ENCODE peak calls at places on chromosomes 5 and 9, in ten cellular contexts. R, G, O, L, Z, C, M, H, P and Q are unnamed samples.
A peak's percentile ranks its signal among the peaks of the same experiment; 100 is the strongest.

GRCh38 chr5:59640411-59640810 is 253.1 kb downstream of the PDE4D start:
- DNase-seq in R (no peak), P (peak; percentile 11), M (no peak), H (no peak), G (no peak), C (peak; percentile 28), Z (no peak), L (no peak), O (no peak), Q (no peak)

GRCh38 chr9:125683486-125683885 is 23.5 kb downstream of the MAPKAP1 start:
- DNase-seq in C (no peak), G (no peak), Z (peak; percentile 57), P (no peak), R (no peak), H (no peak), M (no peak), L (no peak), O (no peak), Q (no peak)

GRCh38 chr9:71760901-71761300 is 7.4 kb downstream of the CEMIP2 start:
- DNase-seq in L (no peak), P (peak; percentile 52), M (no peak), C (peak; percentile 47), H (no peak), G (no peak), O (no peak), R (no peak), Z (no peak), Q (no peak)

GRCh38 chr5:34452170-34452828 is 203.8 kb upstream of the RAI14 start:
- DNase-seq in R (no peak), Z (peak; percentile 21), G (no peak), P (peak; percentile 58), M (peak; percentile 29), L (no peak), H (peak; percentile 67), C (no peak), O (no peak), Q (no peak)

GRCh38 chr5:133336121-133336968 is 276.0 kb downstream of the FSTL4 start:
- DNase-seq in P (no peak), L (no peak), C (no peak), R (no peak), M (no peak), H (no peak), O (no peak), Z (no peak), G (no peak), Q (no peak)

GRCh38 chr5:32679218-32679617 is 31.9 kb upstream of the NPR3 start:
- DNase-seq in Z (no peak), C (no peak), H (no peak), M (peak; percentile 24), L (no peak), G (no peak), R (no peak), P (no peak), O (no peak), Q (no peak)

GRCh38 chr5:135864503-135865443 is 30.3 kb downstream of the SLC25A48 start:
- DNase-seq in O (no peak), C (no peak), M (no peak), L (no peak), H (no peak), P (no peak), Z (no peak), G (no peak), R (no peak), Q (no peak)

GRCh38 chr9:127927457-127928231 is 2.9 kb downstream of the PIP5KL1 start:
- DNase-seq in O (no peak), R (peak; percentile 58), L (no peak), M (peak; percentile 98), Z (no peak), P (peak; percentile 43), G (no peak), C (peak; percentile 57), H (peak; percentile 91), Q (no peak)

GRCh38 chr9:129145841-129146292 is 32.2 kb downstream of the IER5L start:
- DNase-seq in G (peak; percentile 87), H (peak; percentile 90), Z (peak; percentile 98), P (peak; percentile 76), L (no peak), M (no peak), C (peak; percentile 66), O (no peak), R (no peak), Q (peak; percentile 71)

GRCh38 chr5:44638286-44638869 is 170.4 kb upstream of the MRPS30 start:
- DNase-seq in O (no peak), H (peak; percentile 30), R (no peak), M (peak; percentile 10), G (no peak), C (no peak), Z (no peak), P (no peak), L (no peak), Q (no peak)

GRCh38 chr9:110049699-110050450 is 158.1 kb downstream of the C9orf152 start:
- DNase-seq in C (peak; percentile 59), L (peak; percentile 32), H (peak; percentile 28), Z (no peak), G (peak; percentile 24), O (peak; percentile 28), M (peak; percentile 50), P (peak; percentile 63), R (peak; percentile 30), Q (peak; percentile 44)

GRCh38 chr5:10534491-10535236 is 29.2 kb upstream of the ANKRD33B start:
- DNase-seq in R (no peak), H (no peak), G (no peak), O (no peak), M (no peak), P (no peak), Z (no peak), C (no peak), L (no peak), Q (no peak)

GRCh38 chr5:132776077-132776931 is 735 bp downstream of the SEPTIN8 start:
- DNase-seq in R (peak; percentile 14), G (peak; percentile 41), P (peak; percentile 83), H (peak; percentile 55), M (peak; percentile 59), Z (peak; percentile 35), O (peak; percentile 31), C (peak; percentile 51), L (peak; percentile 58), Q (no peak)

GRCh38 chr5:88683506-88684135 is 199.4 kb downstream of the MEF2C start:
- DNase-seq in Z (no peak), R (no peak), L (no peak), M (no peak), P (peak; percentile 70), O (no peak), C (peak; percentile 49), H (peak; percentile 35), G (no peak), Q (no peak)

GRCh38 chr5:157594675-157595074 is 19.1 kb upstream of the ADAM19 start:
- DNase-seq in M (no peak), P (no peak), O (no peak), C (no peak), R (no peak), Z (no peak), H (no peak), G (no peak), L (no peak), Q (no peak)

GRCh38 chr5:125609011-125609410 is 814.2 kb upstream of the GRAMD2B start:
- DNase-seq in R (no peak), Z (no peak), H (no peak), P (no peak), G (no peak), M (no peak), O (no peak), L (no peak), C (no peak), Q (no peak)

GRCh38 chr5:36494756-36495637 is 111.4 kb upstream of the SLC1A3 start:
- DNase-seq in G (no peak), Z (peak; percentile 17), C (no peak), R (no peak), H (no peak), L (no peak), O (no peak), P (peak; percentile 10), M (no peak), Q (no peak)

GRCh38 chr5:56638768-56639238 is 176.5 kb upstream of the MAP3K1 start:
- DNase-seq in G (no peak), Z (no peak), P (peak; percentile 34), M (no peak), H (no peak), C (no peak), L (no peak), R (no peak), O (no peak), Q (no peak)

GRCh38 chr5:81749562-81750307 is 1.2 kb downstream of the SSBP2 start:
- DNase-seq in C (peak; percentile 77), M (peak; percentile 27), H (peak; percentile 51), L (peak; percentile 55), R (peak; percentile 59), P (peak; percentile 77), Z (peak; percentile 29), G (peak; percentile 51), O (peak; percentile 61), Q (peak; percentile 52)

GRCh38 chr9:116190997-116191396 is 37.4 kb downstream of the PAPPA start:
- DNase-seq in O (no peak), M (peak; percentile 49), P (no peak), Z (peak; percentile 77), L (no peak), R (no peak), C (no peak), H (no peak), G (no peak), Q (no peak)

GRCh38 chr5:94463739-94464138 is 154.7 kb downstream of the KIAA0825 start:
- DNase-seq in Z (peak; percentile 33), C (no peak), L (no peak), M (no peak), R (no peak), H (no peak), G (no peak), P (no peak), O (no peak), Q (no peak)

GRCh38 chr5:139710370-139711066 is 62.4 kb downstream of the CXXC5 start:
- DNase-seq in R (peak; percentile 57), O (peak; percentile 70), M (peak; percentile 46), H (peak; percentile 74), P (peak; percentile 98), C (peak; percentile 87), L (no peak), Z (peak; percentile 77), G (peak; percentile 56), Q (peak; percentile 84)

GRCh38 chr5:22663124-22663523 is 190.0 kb downstream of the CDH12 start:
- DNase-seq in G (no peak), M (no peak), L (no peak), P (no peak), Z (no peak), O (no peak), R (no peak), H (no peak), C (no peak), Q (no peak)

GRCh38 chr5:126016256-126016655 is 407.0 kb upstream of the GRAMD2B start:
- DNase-seq in Z (peak; percentile 40), G (peak; percentile 42), O (no peak), H (no peak), M (no peak), R (no peak), L (peak; percentile 41), P (no peak), C (no peak), Q (no peak)

GRCh38 chr5:140189977-140190867 is 15.2 kb downstream of the CYSTM1 start:
- DNase-seq in Z (peak; percentile 51), H (no peak), R (no peak), M (no peak), G (no peak), O (no peak), P (no peak), L (no peak), C (no peak), Q (no peak)

GRCh38 chr9:16002816-16003215 is 450.0 kb downstream of the CCDC171 start:
- DNase-seq in Z (peak; percentile 47), G (no peak), O (no peak), P (no peak), M (no peak), H (no peak), C (no peak), R (no peak), L (no peak), Q (no peak)